ENCODE peak calls at places on chromosomes 12 and 14, in four cellular contexts. V is psoas muscle, Z is H9, J is AG10803. Q is an unnamed sample.

GRCh38 chr14:51603495-51603894 is 48.2 kb upstream of the FRMD6 start:
- DNase-seq in Z (no peak), J (peak; percentile 86), V (no peak), Q (no peak)

GRCh38 chr12:96986883-96987523 is 79.9 kb downstream of the NEDD1 start:
- DNase-seq in Z (no peak), V (no peak), J (peak; percentile 24), Q (no peak)

GRCh38 chr12:14886271-14886670 is 617 bp upstream of the MGP start:
- DNase-seq in J (no peak), V (no peak), Z (no peak), Q (no peak)

GRCh38 chr12:53049582-53050318 is at the start of gene TNS2:
- DNase-seq in V (peak; percentile 89), Z (peak; percentile 88), J (peak; percentile 65), Q (peak; percentile 82)

GRCh38 chr12:45362291-45362690 is 146.4 kb downstream of the ANO6 start:
- DNase-seq in V (no peak), J (no peak), Z (no peak), Q (no peak)

GRCh38 chr14:24398943-24399801 is at the start of gene NYNRIN:
- DNase-seq in J (no peak), Z (peak; percentile 73), V (peak; percentile 65), Q (peak; percentile 62)

GRCh38 chr12:108430245-108430644 is 84.8 kb upstream of the FICD start:
- DNase-seq in J (peak; percentile 11), V (no peak), Z (no peak), Q (no peak)

GRCh38 chr12:131551675-131552074 is 159.2 kb upstream of the SFSWAP start:
- DNase-seq in J (no peak), Z (no peak), V (no peak), Q (no peak)

GRCh38 chr12:103529306-103529705 is 33.5 kb upstream of the C12orf42 start:
- DNase-seq in J (no peak), V (no peak), Z (no peak), Q (no peak)

GRCh38 chr14:86654558-86655184 is 1124.7 kb downstream of the FLRT2 start:
- DNase-seq in V (no peak), J (peak; percentile 7), Z (peak; percentile 66), Q (no peak)

GRCh38 chr14:56874375-56874774 is 64.1 kb upstream of the OTX2 start:
- DNase-seq in Z (peak; percentile 68), V (no peak), J (no peak), Q (peak; percentile 84)

GRCh38 chr14:102318781-102319276 is 717 bp upstream of the ZNF839 start:
- DNase-seq in Z (no peak), J (no peak), V (no peak), Q (peak; percentile 41)

GRCh38 chr12:114746297-114747074 is 62.5 kb upstream of the TBX3 start:
- DNase-seq in V (no peak), J (peak; percentile 76), Z (no peak), Q (no peak)

GRCh38 chr12:90945070-90945649 is 9.8 kb downstream of the CCER1 start:
- DNase-seq in J (peak; percentile 43), V (no peak), Z (no peak), Q (no peak)

GRCh38 chr12:89384050-89384749 is 31.9 kb upstream of the DUSP6 start:
- DNase-seq in V (no peak), J (peak; percentile 98), Z (peak; percentile 73), Q (peak; percentile 72)

GRCh38 chr12:120366341-120366705 is 2.6 kb downstream of the MSI1 start:
- DNase-seq in Z (no peak), J (no peak), V (no peak), Q (no peak)

GRCh38 chr12:120366884-120367251 is 2.1 kb downstream of the MSI1 start:
- DNase-seq in J (no peak), Z (peak; percentile 46), V (no peak), Q (no peak)

GRCh38 chr12:120368789-120369475 is at the start of gene MSI1:
- DNase-seq in V (no peak), Z (no peak), J (no peak), Q (peak; percentile 46)

GRCh38 chr12:120367924-120368788 is 808 bp downstream of the MSI1 start:
- DNase-seq in Z (peak; percentile 62), J (no peak), V (peak; percentile 29), Q (peak; percentile 52)

DNA sequence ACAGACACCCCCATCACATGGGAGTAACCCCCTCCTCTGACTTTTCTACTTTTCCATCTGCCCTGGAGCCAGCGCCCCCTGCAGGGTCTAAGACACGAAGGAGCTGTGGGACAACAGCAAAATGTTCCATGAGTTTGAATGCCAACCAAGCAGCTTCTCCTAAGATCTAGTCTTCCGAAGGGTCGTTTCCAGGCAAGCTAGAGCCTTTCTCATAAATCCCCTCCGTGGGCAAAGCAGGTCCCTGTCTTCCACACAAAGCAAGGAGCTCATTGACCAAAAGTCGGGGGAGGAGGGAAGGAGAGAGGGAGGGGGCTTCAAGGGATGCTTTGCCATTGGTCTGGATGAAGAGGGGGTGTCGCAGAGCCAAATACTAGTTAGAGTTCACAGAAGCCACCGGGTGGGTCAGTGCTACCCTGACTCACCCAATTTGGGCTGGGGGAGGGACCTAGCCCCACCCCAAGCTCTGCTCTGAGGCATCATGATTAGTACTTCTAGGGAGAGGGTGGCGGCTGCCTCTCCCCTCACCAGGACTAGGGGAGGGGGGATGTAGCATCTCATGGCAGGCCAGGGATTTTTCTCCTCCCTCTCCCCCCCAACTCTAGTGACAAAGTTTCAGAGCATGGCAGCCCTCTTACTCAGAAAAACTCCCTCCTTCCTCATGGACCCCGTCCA is 1.6 kb downstream of the MSI1 start:
- DNase-seq in Z (peak; percentile 77), V (no peak), J (no peak), Q (peak; percentile 51)
- TF ChIP-seq CTCF in Z (peak; percentile 74), V (no peak), J (peak; percentile 21), Q (no peak)

GRCh38 chr14:70021548-70021947 is 142.3 kb downstream of the SMOC1 start:
- DNase-seq in J (no peak), Z (no peak), V (no peak), Q (no peak)

GRCh38 chr14:70018246-70018645 is 139.0 kb downstream of the SMOC1 start:
- DNase-seq in Z (no peak), V (no peak), J (no peak), Q (no peak)

GRCh38 chr14:70018713-70019201 is 139.5 kb downstream of the SMOC1 start:
- DNase-seq in Z (no peak), V (peak; percentile 41), J (peak; percentile 28), Q (peak; percentile 38)

GRCh38 chr14:70022771-70023445 is 143.7 kb downstream of the SMOC1 start:
- DNase-seq in J (no peak), Z (no peak), V (no peak), Q (no peak)

DNA sequence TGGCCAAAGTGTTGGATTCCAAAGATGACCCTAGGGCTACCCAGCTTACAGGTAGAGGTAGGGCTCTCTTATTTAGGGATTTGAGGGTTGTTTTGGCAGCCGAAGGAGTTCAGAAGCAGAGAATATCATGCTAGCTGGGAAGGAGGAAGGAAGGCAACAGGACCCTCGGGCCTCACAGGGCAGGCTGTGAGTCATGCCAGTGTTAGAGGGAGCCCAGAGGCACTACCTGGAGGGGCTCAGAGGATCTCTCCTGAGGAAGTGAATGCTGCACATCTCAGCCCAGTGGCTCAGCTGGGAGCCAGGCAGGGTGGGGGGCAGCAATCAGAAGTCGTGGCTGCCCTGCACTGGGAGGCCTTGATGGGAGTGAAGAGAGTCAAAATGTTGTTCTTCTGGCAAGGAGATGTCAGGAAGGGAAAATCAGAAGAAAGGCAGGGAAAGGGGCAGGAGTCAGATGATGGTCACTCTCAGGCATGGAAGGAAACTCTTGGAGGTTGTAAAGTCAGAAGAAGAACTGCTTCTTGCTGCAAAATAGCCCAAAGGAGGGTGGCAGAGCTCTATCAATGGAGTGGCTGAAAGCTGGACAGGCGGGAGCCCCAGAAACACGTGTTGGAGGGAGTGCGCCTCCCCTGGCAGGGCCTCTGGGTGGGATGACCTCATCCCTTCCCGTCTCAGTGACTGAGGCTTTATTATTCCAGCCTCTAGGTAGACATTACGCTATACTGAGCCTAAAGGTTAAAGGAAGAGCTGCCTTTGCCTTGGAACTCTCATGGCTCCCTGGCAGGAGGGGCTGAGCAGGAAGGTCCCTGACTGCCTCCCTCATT is 141.3 kb downstream of the SMOC1 start:
- DNase-seq in V (no peak), Z (no peak), J (no peak), Q (no peak)
- TF ChIP-seq CTCF in V (no peak), Z (no peak), J (no peak), Q (no peak)

DNA sequence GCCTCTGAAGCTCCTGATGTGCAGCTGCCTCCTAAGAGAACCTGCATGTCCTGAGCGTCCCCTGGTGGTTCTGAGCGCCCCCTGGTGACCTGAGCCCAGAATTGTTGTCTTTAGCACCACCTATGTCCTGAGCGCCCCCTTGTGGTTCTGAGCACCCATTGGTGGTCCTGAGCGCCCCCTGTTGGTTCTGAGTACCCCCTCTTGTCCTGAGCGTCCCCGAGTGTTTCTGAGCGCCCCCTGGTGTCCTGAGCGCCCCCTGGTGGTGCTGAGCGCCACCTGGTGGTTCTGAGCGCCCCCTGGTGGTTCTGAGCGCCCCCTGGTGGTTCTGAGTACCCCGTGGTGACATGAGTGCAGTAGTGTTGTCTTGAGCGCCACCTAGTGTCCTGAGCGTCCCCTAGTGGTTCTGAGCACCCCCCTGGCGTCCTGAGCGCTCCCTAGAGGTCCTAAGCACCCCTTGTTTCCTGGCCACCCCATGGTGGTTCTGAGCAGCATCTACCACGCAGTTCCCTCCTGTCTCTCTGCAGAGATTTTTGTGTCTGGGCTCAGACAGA is 782.5 kb downstream of the TMEM121 start:
- DNase-seq in Z (peak; percentile 34), J (no peak), V (no peak), Q (peak; percentile 61)
- TF ChIP-seq CTCF in Z (peak; percentile 57), J (peak; percentile 17), V (no peak), Q (peak; percentile 8)

DNA sequence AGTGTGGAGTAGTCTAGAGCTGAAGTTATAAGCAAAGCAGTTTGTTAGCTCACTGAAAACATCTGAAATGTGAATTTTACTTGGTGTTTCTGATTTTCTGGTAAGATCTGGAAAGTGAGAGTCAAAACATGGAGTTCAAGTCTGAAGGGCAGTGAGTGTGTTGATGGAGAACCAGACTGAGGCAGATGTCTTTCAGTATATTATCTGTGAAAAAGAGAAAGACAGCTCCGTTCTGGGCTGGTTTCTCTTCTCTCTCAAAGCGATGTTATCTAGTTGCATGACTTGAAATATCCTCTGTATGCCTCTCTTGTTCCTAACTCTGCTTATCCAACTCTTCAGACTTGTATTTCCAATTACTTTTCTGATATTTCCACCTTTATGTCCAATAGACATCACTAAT is 381.9 kb upstream of the RGS6 start:
- DNase-seq in V (no peak), J (no peak), Z (no peak), Q (no peak)
- TF ChIP-seq CTCF in V (no peak), J (no peak), Z (no peak), Q (no peak)

GRCh38 chr14:94129111-94129757 is at the start of gene IFI27L2:
- DNase-seq in V (peak; percentile 74), J (peak; percentile 81), Z (peak; percentile 95), Q (peak; percentile 82)
- TF ChIP-seq CTCF in V (no peak), J (peak; percentile 40), Z (peak; percentile 49), Q (peak; percentile 32)

DNA sequence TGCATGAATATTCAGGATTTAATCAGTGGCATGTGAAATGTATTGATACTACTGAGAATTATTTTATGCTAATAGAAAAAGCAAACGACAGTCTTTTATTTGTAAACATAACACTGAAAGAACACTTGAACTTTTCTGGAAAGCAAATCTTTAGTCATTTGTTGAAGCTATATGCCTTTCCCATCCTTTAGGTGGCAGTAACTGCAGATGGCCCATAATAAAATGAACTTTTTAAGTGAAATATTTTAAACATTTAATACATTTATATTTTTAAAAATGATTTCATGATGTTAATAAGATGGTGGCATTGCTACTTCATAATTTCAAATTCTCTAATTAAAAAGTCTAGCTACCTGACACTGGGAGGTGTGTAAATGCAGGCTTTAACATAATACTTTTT is 13.9 kb upstream of the KRR1 start:
- DNase-seq in Z (no peak), J (no peak), V (no peak), Q (no peak)
- TF ChIP-seq CTCF in Z (peak; percentile 46), J (peak; percentile 57), V (no peak), Q (no peak)

GRCh38 chr12:98422809-98423208 is 92.6 kb upstream of the TMPO start:
- DNase-seq in Z (peak; percentile 71), V (no peak), J (no peak), Q (peak; percentile 79)
- TF ChIP-seq CTCF in Z (peak; percentile 67), V (no peak), J (peak; percentile 35), Q (no peak)